ENCODE peak calls at places on chromosomes 4 and X, in ten cellular contexts. One of them, this sample, is unnamed.

GRCh38 chr4:15781427-15782095 is 3.4 kb downstream of the CD38 start:
- DNase-seq in CD4-positive, alpha-beta T cell: no peak
- DNase-seq in Kasumi-1: no peak
- DNase-seq in AG10803: no peak
- DNase-seq in right lobe of liver: no peak
- DNase-seq in A549: no peak
- DNase-seq in activated CD8-positive, alpha-beta memory T cell treated with anti-CD3 and anti-CD28 coated beads for 1 hour: no peak
- DNase-seq in breast epithelium: no peak
- DNase-seq in stimulated activated CD4-positive, alpha-beta T cell treated with anti-CD3 and anti-CD28 coated beads, Interleukin-4, amount 100 ng/mL, for 48 hours: no peak
- DNase-seq in KG1: no peak
- DNase-seq in this sample: peak

GRCh38 chr4:71857713-71858451 is 74.0 kb upstream of the GC start:
- DNase-seq in Kasumi-1: no peak
- DNase-seq in stimulated activated CD4-positive, alpha-beta T cell treated with anti-CD3 and anti-CD28 coated beads, Interleukin-4, amount 100 ng/mL, for 48 hours: no peak
- DNase-seq in A549: no peak
- DNase-seq in right lobe of liver: no peak
- DNase-seq in activated CD8-positive, alpha-beta memory T cell treated with anti-CD3 and anti-CD28 coated beads for 1 hour: no peak
- DNase-seq in breast epithelium: no peak
- DNase-seq in CD4-positive, alpha-beta T cell: no peak
- DNase-seq in AG10803: no peak
- DNase-seq in KG1: no peak
- DNase-seq in this sample: no peak

GRCh38 chr4:184660978-184661377 is 11.4 kb downstream of the PRIMPOL start:
- DNase-seq in A549: no peak
- DNase-seq in CD4-positive, alpha-beta T cell: no peak
- DNase-seq in Kasumi-1: no peak
- DNase-seq in stimulated activated CD4-positive, alpha-beta T cell treated with anti-CD3 and anti-CD28 coated beads, Interleukin-4, amount 100 ng/mL, for 48 hours: no peak
- DNase-seq in KG1: no peak
- DNase-seq in right lobe of liver: no peak
- DNase-seq in AG10803: no peak
- DNase-seq in breast epithelium: no peak
- DNase-seq in activated CD8-positive, alpha-beta memory T cell treated with anti-CD3 and anti-CD28 coated beads for 1 hour: no peak
- DNase-seq in this sample: no peak

GRCh38 chrX:3371163-3371562 is 24.7 kb upstream of the MXRA5 start:
- DNase-seq in stimulated activated CD4-positive, alpha-beta T cell treated with anti-CD3 and anti-CD28 coated beads, Interleukin-4, amount 100 ng/mL, for 48 hours: no peak
- DNase-seq in KG1: no peak
- DNase-seq in activated CD8-positive, alpha-beta memory T cell treated with anti-CD3 and anti-CD28 coated beads for 1 hour: no peak
- DNase-seq in Kasumi-1: no peak
- DNase-seq in AG10803: no peak
- DNase-seq in breast epithelium: no peak
- DNase-seq in A549: no peak
- DNase-seq in CD4-positive, alpha-beta T cell: no peak
- DNase-seq in right lobe of liver: no peak
- DNase-seq in this sample: no peak

GRCh38 chr4:104879367-104879766 is 267.3 kb upstream of the TET2 start:
- DNase-seq in A549: no peak
- DNase-seq in breast epithelium: no peak
- DNase-seq in AG10803: no peak
- DNase-seq in right lobe of liver: no peak
- DNase-seq in KG1: no peak
- DNase-seq in Kasumi-1: no peak
- DNase-seq in stimulated activated CD4-positive, alpha-beta T cell treated with anti-CD3 and anti-CD28 coated beads, Interleukin-4, amount 100 ng/mL, for 48 hours: no peak
- DNase-seq in CD4-positive, alpha-beta T cell: no peak
- DNase-seq in activated CD8-positive, alpha-beta memory T cell treated with anti-CD3 and anti-CD28 coated beads for 1 hour: no peak
- DNase-seq in this sample: no peak

GRCh38 chr4:27096142-27096824 is 235.6 kb downstream of the STIM2 start:
- DNase-seq in activated CD8-positive, alpha-beta memory T cell treated with anti-CD3 and anti-CD28 coated beads for 1 hour: no peak
- DNase-seq in KG1: no peak
- DNase-seq in stimulated activated CD4-positive, alpha-beta T cell treated with anti-CD3 and anti-CD28 coated beads, Interleukin-4, amount 100 ng/mL, for 48 hours: no peak
- DNase-seq in AG10803: no peak
- DNase-seq in right lobe of liver: no peak
- DNase-seq in Kasumi-1: peak
- DNase-seq in breast epithelium: no peak
- DNase-seq in A549: no peak
- DNase-seq in CD4-positive, alpha-beta T cell: no peak
- DNase-seq in this sample: no peak

GRCh38 chrX:41923257-41923924 is at the start of gene CASK:
- DNase-seq in KG1: peak
- DNase-seq in A549: peak
- DNase-seq in stimulated activated CD4-positive, alpha-beta T cell treated with anti-CD3 and anti-CD28 coated beads, Interleukin-4, amount 100 ng/mL, for 48 hours: peak
- DNase-seq in Kasumi-1: peak
- DNase-seq in AG10803: peak
- DNase-seq in breast epithelium: peak
- DNase-seq in CD4-positive, alpha-beta T cell: peak
- DNase-seq in right lobe of liver: peak
- DNase-seq in activated CD8-positive, alpha-beta memory T cell treated with anti-CD3 and anti-CD28 coated beads for 1 hour: peak
- DNase-seq in this sample: peak

GRCh38 chr4:112327950-112328349 is 30.8 kb downstream of the ALPK1 start:
- DNase-seq in A549: peak
- DNase-seq in activated CD8-positive, alpha-beta memory T cell treated with anti-CD3 and anti-CD28 coated beads for 1 hour: no peak
- DNase-seq in KG1: no peak
- DNase-seq in AG10803: peak
- DNase-seq in CD4-positive, alpha-beta T cell: no peak
- DNase-seq in stimulated activated CD4-positive, alpha-beta T cell treated with anti-CD3 and anti-CD28 coated beads, Interleukin-4, amount 100 ng/mL, for 48 hours: no peak
- DNase-seq in breast epithelium: no peak
- DNase-seq in right lobe of liver: no peak
- DNase-seq in Kasumi-1: peak
- DNase-seq in this sample: peak

GRCh38 chrX:147781844-147782243 is 129.9 kb upstream of the FMR1 start:
- DNase-seq in activated CD8-positive, alpha-beta memory T cell treated with anti-CD3 and anti-CD28 coated beads for 1 hour: no peak
- DNase-seq in breast epithelium: no peak
- DNase-seq in AG10803: no peak
- DNase-seq in A549: no peak
- DNase-seq in stimulated activated CD4-positive, alpha-beta T cell treated with anti-CD3 and anti-CD28 coated beads, Interleukin-4, amount 100 ng/mL, for 48 hours: no peak
- DNase-seq in Kasumi-1: no peak
- DNase-seq in CD4-positive, alpha-beta T cell: no peak
- DNase-seq in right lobe of liver: no peak
- DNase-seq in KG1: no peak
- DNase-seq in this sample: no peak

GRCh38 chr4:142408003-142408441 is 438.1 kb downstream of the INPP4B start:
- DNase-seq in right lobe of liver: no peak
- DNase-seq in A549: peak
- DNase-seq in CD4-positive, alpha-beta T cell: no peak
- DNase-seq in stimulated activated CD4-positive, alpha-beta T cell treated with anti-CD3 and anti-CD28 coated beads, Interleukin-4, amount 100 ng/mL, for 48 hours: no peak
- DNase-seq in activated CD8-positive, alpha-beta memory T cell treated with anti-CD3 and anti-CD28 coated beads for 1 hour: no peak
- DNase-seq in AG10803: peak
- DNase-seq in Kasumi-1: no peak
- DNase-seq in breast epithelium: no peak
- DNase-seq in KG1: no peak
- DNase-seq in this sample: peak

GRCh38 chr4:40881096-40881495 is 131.3 kb downstream of the NSUN7 start:
- DNase-seq in breast epithelium: no peak
- DNase-seq in stimulated activated CD4-positive, alpha-beta T cell treated with anti-CD3 and anti-CD28 coated beads, Interleukin-4, amount 100 ng/mL, for 48 hours: no peak
- DNase-seq in CD4-positive, alpha-beta T cell: no peak
- DNase-seq in A549: no peak
- DNase-seq in KG1: no peak
- DNase-seq in AG10803: no peak
- DNase-seq in right lobe of liver: no peak
- DNase-seq in activated CD8-positive, alpha-beta memory T cell treated with anti-CD3 and anti-CD28 coated beads for 1 hour: no peak
- DNase-seq in Kasumi-1: no peak
- DNase-seq in this sample: no peak

GRCh38 chr4:154506253-154506652 is 14.7 kb upstream of the DCHS2 start:
- DNase-seq in KG1: no peak
- DNase-seq in Kasumi-1: peak
- DNase-seq in breast epithelium: no peak
- DNase-seq in A549: peak
- DNase-seq in right lobe of liver: no peak
- DNase-seq in AG10803: peak
- DNase-seq in activated CD8-positive, alpha-beta memory T cell treated with anti-CD3 and anti-CD28 coated beads for 1 hour: no peak
- DNase-seq in CD4-positive, alpha-beta T cell: no peak
- DNase-seq in stimulated activated CD4-positive, alpha-beta T cell treated with anti-CD3 and anti-CD28 coated beads, Interleukin-4, amount 100 ng/mL, for 48 hours: no peak
- DNase-seq in this sample: peak

GRCh38 chr4:73127839-73128448 is 58.4 kb upstream of the COX18 start:
- DNase-seq in stimulated activated CD4-positive, alpha-beta T cell treated with anti-CD3 and anti-CD28 coated beads, Interleukin-4, amount 100 ng/mL, for 48 hours: no peak
- DNase-seq in breast epithelium: no peak
- DNase-seq in right lobe of liver: no peak
- DNase-seq in AG10803: peak
- DNase-seq in activated CD8-positive, alpha-beta memory T cell treated with anti-CD3 and anti-CD28 coated beads for 1 hour: no peak
- DNase-seq in A549: peak
- DNase-seq in CD4-positive, alpha-beta T cell: no peak
- DNase-seq in KG1: no peak
- DNase-seq in Kasumi-1: peak
- DNase-seq in this sample: peak

GRCh38 chr4:76087007-76087769 is 12.7 kb downstream of the ART3 start:
- DNase-seq in CD4-positive, alpha-beta T cell: no peak
- DNase-seq in activated CD8-positive, alpha-beta memory T cell treated with anti-CD3 and anti-CD28 coated beads for 1 hour: no peak
- DNase-seq in stimulated activated CD4-positive, alpha-beta T cell treated with anti-CD3 and anti-CD28 coated beads, Interleukin-4, amount 100 ng/mL, for 48 hours: no peak
- DNase-seq in Kasumi-1: peak
- DNase-seq in AG10803: peak
- DNase-seq in breast epithelium: no peak
- DNase-seq in KG1: no peak
- DNase-seq in A549: peak
- DNase-seq in right lobe of liver: no peak
- DNase-seq in this sample: peak

GRCh38 chr4:105196523-105197145 is 50.0 kb downstream of the TET2 start:
- DNase-seq in KG1: peak
- DNase-seq in Kasumi-1: peak
- DNase-seq in stimulated activated CD4-positive, alpha-beta T cell treated with anti-CD3 and anti-CD28 coated beads, Interleukin-4, amount 100 ng/mL, for 48 hours: no peak
- DNase-seq in right lobe of liver: no peak
- DNase-seq in AG10803: no peak
- DNase-seq in activated CD8-positive, alpha-beta memory T cell treated with anti-CD3 and anti-CD28 coated beads for 1 hour: no peak
- DNase-seq in A549: peak
- DNase-seq in breast epithelium: no peak
- DNase-seq in CD4-positive, alpha-beta T cell: no peak
- DNase-seq in this sample: peak

GRCh38 chr4:96729641-96730040 is 889.7 kb downstream of the PDHA2 start:
- DNase-seq in AG10803: no peak
- DNase-seq in stimulated activated CD4-positive, alpha-beta T cell treated with anti-CD3 and anti-CD28 coated beads, Interleukin-4, amount 100 ng/mL, for 48 hours: no peak
- DNase-seq in activated CD8-positive, alpha-beta memory T cell treated with anti-CD3 and anti-CD28 coated beads for 1 hour: no peak
- DNase-seq in breast epithelium: no peak
- DNase-seq in Kasumi-1: no peak
- DNase-seq in CD4-positive, alpha-beta T cell: no peak
- DNase-seq in A549: no peak
- DNase-seq in KG1: no peak
- DNase-seq in right lobe of liver: no peak
- DNase-seq in this sample: peak

GRCh38 chrX:39331062-39331704 is 529.9 kb downstream of the MID1IP1 start:
- DNase-seq in right lobe of liver: no peak
- DNase-seq in Kasumi-1: no peak
- DNase-seq in AG10803: no peak
- DNase-seq in CD4-positive, alpha-beta T cell: no peak
- DNase-seq in stimulated activated CD4-positive, alpha-beta T cell treated with anti-CD3 and anti-CD28 coated beads, Interleukin-4, amount 100 ng/mL, for 48 hours: no peak
- DNase-seq in A549: no peak
- DNase-seq in KG1: no peak
- DNase-seq in activated CD8-positive, alpha-beta memory T cell treated with anti-CD3 and anti-CD28 coated beads for 1 hour: no peak
- DNase-seq in breast epithelium: no peak
- DNase-seq in this sample: no peak

GRCh38 chrX:120426599-120426998 is 42.5 kb downstream of the LAMP2 start:
- DNase-seq in Kasumi-1: no peak
- DNase-seq in activated CD8-positive, alpha-beta memory T cell treated with anti-CD3 and anti-CD28 coated beads for 1 hour: no peak
- DNase-seq in KG1: no peak
- DNase-seq in CD4-positive, alpha-beta T cell: no peak
- DNase-seq in AG10803: peak
- DNase-seq in A549: no peak
- DNase-seq in right lobe of liver: no peak
- DNase-seq in stimulated activated CD4-positive, alpha-beta T cell treated with anti-CD3 and anti-CD28 coated beads, Interleukin-4, amount 100 ng/mL, for 48 hours: no peak
- DNase-seq in breast epithelium: no peak
- DNase-seq in this sample: peak

GRCh38 chr4:103019319-103020124 is at the start of gene SLC9B1:
- DNase-seq in activated CD8-positive, alpha-beta memory T cell treated with anti-CD3 and anti-CD28 coated beads for 1 hour: peak
- DNase-seq in CD4-positive, alpha-beta T cell: peak
- DNase-seq in KG1: peak
- DNase-seq in Kasumi-1: peak
- DNase-seq in right lobe of liver: peak
- DNase-seq in stimulated activated CD4-positive, alpha-beta T cell treated with anti-CD3 and anti-CD28 coated beads, Interleukin-4, amount 100 ng/mL, for 48 hours: peak
- DNase-seq in A549: peak
- DNase-seq in AG10803: peak
- DNase-seq in breast epithelium: peak
- DNase-seq in this sample: peak

GRCh38 chr4:40395166-40395900 is 60.2 kb downstream of the CHRNA9 start:
- DNase-seq in KG1: no peak
- DNase-seq in breast epithelium: no peak
- DNase-seq in stimulated activated CD4-positive, alpha-beta T cell treated with anti-CD3 and anti-CD28 coated beads, Interleukin-4, amount 100 ng/mL, for 48 hours: no peak
- DNase-seq in CD4-positive, alpha-beta T cell: no peak
- DNase-seq in activated CD8-positive, alpha-beta memory T cell treated with anti-CD3 and anti-CD28 coated beads for 1 hour: no peak
- DNase-seq in A549: no peak
- DNase-seq in AG10803: no peak
- DNase-seq in right lobe of liver: no peak
- DNase-seq in Kasumi-1: no peak
- DNase-seq in this sample: no peak

GRCh38 chr4:33715996-33716395 is 2528.3 kb downstream of the ARAP2 start:
- DNase-seq in Kasumi-1: no peak
- DNase-seq in stimulated activated CD4-positive, alpha-beta T cell treated with anti-CD3 and anti-CD28 coated beads, Interleukin-4, amount 100 ng/mL, for 48 hours: no peak
- DNase-seq in AG10803: peak
- DNase-seq in KG1: no peak
- DNase-seq in breast epithelium: no peak
- DNase-seq in right lobe of liver: no peak
- DNase-seq in CD4-positive, alpha-beta T cell: no peak
- DNase-seq in activated CD8-positive, alpha-beta memory T cell treated with anti-CD3 and anti-CD28 coated beads for 1 hour: no peak
- DNase-seq in A549: no peak
- DNase-seq in this sample: peak

GRCh38 chrX:85244411-85245210 is 820 bp downstream of the ZNF711 start:
- DNase-seq in Kasumi-1: peak
- DNase-seq in activated CD8-positive, alpha-beta memory T cell treated with anti-CD3 and anti-CD28 coated beads for 1 hour: no peak
- DNase-seq in AG10803: peak
- DNase-seq in A549: peak
- DNase-seq in stimulated activated CD4-positive, alpha-beta T cell treated with anti-CD3 and anti-CD28 coated beads, Interleukin-4, amount 100 ng/mL, for 48 hours: no peak
- DNase-seq in breast epithelium: no peak
- DNase-seq in KG1: no peak
- DNase-seq in CD4-positive, alpha-beta T cell: no peak
- DNase-seq in right lobe of liver: no peak
- DNase-seq in this sample: peak

GRCh38 chr4:57548856-57549255 is 438.7 kb upstream of the IGFBP7 start:
- DNase-seq in Kasumi-1: no peak
- DNase-seq in KG1: no peak
- DNase-seq in AG10803: no peak
- DNase-seq in CD4-positive, alpha-beta T cell: no peak
- DNase-seq in A549: no peak
- DNase-seq in right lobe of liver: no peak
- DNase-seq in activated CD8-positive, alpha-beta memory T cell treated with anti-CD3 and anti-CD28 coated beads for 1 hour: no peak
- DNase-seq in breast epithelium: no peak
- DNase-seq in stimulated activated CD4-positive, alpha-beta T cell treated with anti-CD3 and anti-CD28 coated beads, Interleukin-4, amount 100 ng/mL, for 48 hours: no peak
- DNase-seq in this sample: no peak

GRCh38 chr4:53314257-53314656 is 51.6 kb downstream of the SCFD2 start:
- DNase-seq in A549: no peak
- DNase-seq in activated CD8-positive, alpha-beta memory T cell treated with anti-CD3 and anti-CD28 coated beads for 1 hour: no peak
- DNase-seq in stimulated activated CD4-positive, alpha-beta T cell treated with anti-CD3 and anti-CD28 coated beads, Interleukin-4, amount 100 ng/mL, for 48 hours: no peak
- DNase-seq in CD4-positive, alpha-beta T cell: no peak
- DNase-seq in KG1: no peak
- DNase-seq in right lobe of liver: no peak
- DNase-seq in breast epithelium: no peak
- DNase-seq in Kasumi-1: no peak
- DNase-seq in AG10803: no peak
- DNase-seq in this sample: no peak

GRCh38 chr4:184322328-184323025 is 104.8 kb upstream of the ENPP6 start:
- DNase-seq in CD4-positive, alpha-beta T cell: no peak
- DNase-seq in AG10803: no peak
- DNase-seq in stimulated activated CD4-positive, alpha-beta T cell treated with anti-CD3 and anti-CD28 coated beads, Interleukin-4, amount 100 ng/mL, for 48 hours: no peak
- DNase-seq in activated CD8-positive, alpha-beta memory T cell treated with anti-CD3 and anti-CD28 coated beads for 1 hour: no peak
- DNase-seq in right lobe of liver: no peak
- DNase-seq in A549: no peak
- DNase-seq in KG1: no peak
- DNase-seq in breast epithelium: no peak
- DNase-seq in Kasumi-1: no peak
- DNase-seq in this sample: no peak

GRCh38 chr4:673349-674091 is 556 bp downstream of the ATP5ME start:
- DNase-seq in stimulated activated CD4-positive, alpha-beta T cell treated with anti-CD3 and anti-CD28 coated beads, Interleukin-4, amount 100 ng/mL, for 48 hours: no peak
- DNase-seq in Kasumi-1: no peak
- DNase-seq in activated CD8-positive, alpha-beta memory T cell treated with anti-CD3 and anti-CD28 coated beads for 1 hour: no peak
- DNase-seq in CD4-positive, alpha-beta T cell: no peak
- DNase-seq in A549: no peak
- DNase-seq in breast epithelium: no peak
- DNase-seq in AG10803: peak
- DNase-seq in right lobe of liver: no peak
- DNase-seq in KG1: no peak
- DNase-seq in this sample: no peak

GRCh38 chr4:71132486-71132885 is 139.0 kb downstream of the DCK start:
- DNase-seq in KG1: no peak
- DNase-seq in AG10803: peak
- DNase-seq in Kasumi-1: no peak
- DNase-seq in breast epithelium: no peak
- DNase-seq in stimulated activated CD4-positive, alpha-beta T cell treated with anti-CD3 and anti-CD28 coated beads, Interleukin-4, amount 100 ng/mL, for 48 hours: no peak
- DNase-seq in CD4-positive, alpha-beta T cell: no peak
- DNase-seq in activated CD8-positive, alpha-beta memory T cell treated with anti-CD3 and anti-CD28 coated beads for 1 hour: no peak
- DNase-seq in A549: no peak
- DNase-seq in right lobe of liver: no peak
- DNase-seq in this sample: peak

GRCh38 chr4:172705565-172705964 is 463.0 kb upstream of the GALNT7 start:
- DNase-seq in A549: no peak
- DNase-seq in breast epithelium: no peak
- DNase-seq in CD4-positive, alpha-beta T cell: no peak
- DNase-seq in Kasumi-1: no peak
- DNase-seq in KG1: no peak
- DNase-seq in AG10803: no peak
- DNase-seq in right lobe of liver: no peak
- DNase-seq in stimulated activated CD4-positive, alpha-beta T cell treated with anti-CD3 and anti-CD28 coated beads, Interleukin-4, amount 100 ng/mL, for 48 hours: no peak
- DNase-seq in activated CD8-positive, alpha-beta memory T cell treated with anti-CD3 and anti-CD28 coated beads for 1 hour: no peak
- DNase-seq in this sample: no peak

This sample was measured in iris pigment epithelial cell.